ENCODE peak calls at places on chromosomes 7 and 10, in six cellular contexts. Q is astrocyte of the spinal cord, A is endothelial cell, C is nephron progenitor cell, M is GM10248, E is neural crest cell. L is an unnamed sample.

GRCh38 chr7:124276005-124276606 is 243.2 kb upstream of the TMEM229A start:
- DNase-seq in C (peak), A (peak), M (peak), Q (no peak), E (peak), L (no peak)

GRCh38 chr10:6014241-6014761 is 37.0 kb upstream of the IL15RA start:
- DNase-seq in Q (peak), A (peak), M (peak), E (peak), C (peak), L (peak)

GRCh38 chr10:103648951-103649532 is 155.5 kb downstream of the NEURL1 start:
- DNase-seq in M (no peak), A (no peak), C (no peak), E (no peak), Q (peak), L (no peak)

GRCh38 chr7:111384065-111384891 is 178.0 kb downstream of the IMMP2L start:
- DNase-seq in C (no peak), Q (no peak), E (no peak), M (no peak), A (no peak), L (no peak)

GRCh38 chr7:30433082-30433481 is 45.5 kb downstream of the NOD1 start:
- DNase-seq in A (no peak), M (no peak), Q (peak), C (no peak), E (no peak), L (no peak)

GRCh38 chr10:80924063-80924952 is 386.6 kb downstream of the SH2D4B start:
- DNase-seq in C (peak), A (peak), E (peak), Q (peak), M (no peak), L (no peak)

GRCh38 chr7:105218215-105218614 is 170.5 kb downstream of the SRPK2 start:
- DNase-seq in A (no peak), Q (no peak), E (no peak), M (no peak), C (no peak), L (no peak)

GRCh38 chr7:86130268-86130667 is 513.4 kb upstream of the GRM3 start:
- DNase-seq in E (no peak), C (no peak), Q (no peak), A (no peak), M (no peak), L (no peak)

GRCh38 chr10:64365663-64366062 is 844.5 kb downstream of the REEP3 start:
- DNase-seq in Q (no peak), E (no peak), M (no peak), C (no peak), A (no peak), L (no peak)

GRCh38 chr7:17638727-17639126 is 301.6 kb downstream of the SNX13 start:
- DNase-seq in A (no peak), C (no peak), E (no peak), M (no peak), Q (no peak), L (no peak)

GRCh38 chr10:114472874-114473248 is 68.6 kb upstream of the AFAP1L2 start:
- DNase-seq in E (no peak), A (no peak), M (no peak), C (no peak), Q (no peak), L (no peak)

GRCh38 chr7:154677454-154677853 is 325.5 kb downstream of the PAXIP1 start:
- DNase-seq in E (no peak), C (no peak), Q (no peak), A (no peak), M (no peak), L (no peak)
- TF ChIP-seq CTCF in E (no peak), C (no peak), Q (no peak), A (no peak), M (no peak), L (no peak)

GRCh38 chr7:1218541-1219165 is 14.0 kb upstream of the UNCX start:
- DNase-seq in Q (no peak), E (no peak), C (no peak), M (no peak), A (no peak), L (no peak)

GRCh38 chr7:1223196-1224092 is 9.2 kb upstream of the UNCX start:
- DNase-seq in A (no peak), C (no peak), M (no peak), Q (no peak), E (no peak), L (no peak)

GRCh38 chr7:1220958-1221745 is 11.5 kb upstream of the UNCX start:
- DNase-seq in E (no peak), M (no peak), Q (no peak), A (no peak), C (no peak), L (no peak)

GRCh38 chr7:1220000-1220726 is 12.5 kb upstream of the UNCX start:
- DNase-seq in C (no peak), E (no peak), M (no peak), Q (no peak), A (no peak), L (no peak)

DNA sequence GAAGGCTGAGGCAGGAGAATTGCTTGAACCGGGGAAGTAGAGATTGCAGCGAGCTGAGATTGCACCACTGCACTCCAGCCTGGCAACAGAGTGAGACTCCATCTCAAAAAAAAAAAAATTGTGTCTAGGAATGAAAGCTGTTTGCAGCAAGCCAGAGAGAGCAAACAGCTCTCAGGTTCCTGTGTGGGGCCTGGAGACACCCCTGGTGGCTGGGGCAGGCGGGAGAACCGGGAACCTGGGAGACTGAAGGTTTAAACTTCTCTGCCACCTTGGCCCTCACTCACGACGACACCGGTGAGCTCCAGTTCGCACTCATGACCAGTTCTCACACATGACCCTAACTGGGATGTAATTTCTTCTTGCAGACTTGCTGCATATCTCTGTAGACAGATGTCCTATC is 13.2 kb upstream of the UNCX start:
- DNase-seq in E (no peak), M (no peak), C (no peak), Q (no peak), A (no peak), L (no peak)
- TF ChIP-seq CTCF in E (no peak), M (no peak), C (no peak), Q (no peak), A (no peak), L (no peak)

DNA sequence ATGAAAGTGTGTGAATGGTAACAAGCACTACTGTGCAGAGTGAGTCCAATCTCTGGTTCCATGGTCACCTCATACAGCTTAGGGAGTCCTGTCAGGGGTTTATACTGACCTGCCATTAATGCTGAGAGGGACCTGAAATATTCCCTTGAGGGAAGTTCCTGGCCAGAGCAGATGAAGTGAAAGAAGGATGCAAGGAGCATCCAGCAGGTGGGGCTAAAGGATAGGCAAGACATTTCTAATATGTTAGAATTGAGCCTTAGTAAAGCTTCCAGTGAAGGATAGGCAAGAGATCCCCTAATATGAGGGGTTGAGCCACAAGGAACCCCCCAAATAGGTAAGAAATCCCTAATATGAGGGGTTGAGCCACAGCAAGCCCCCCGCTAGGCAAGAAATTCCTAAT is 25.5 kb upstream of the FAM221A start:
- DNase-seq in A (no peak), E (no peak), M (no peak), C (peak), Q (no peak), L (no peak)
- TF ChIP-seq CTCF in A (no peak), E (peak), M (no peak), C (peak), Q (peak), L (no peak)

DNA sequence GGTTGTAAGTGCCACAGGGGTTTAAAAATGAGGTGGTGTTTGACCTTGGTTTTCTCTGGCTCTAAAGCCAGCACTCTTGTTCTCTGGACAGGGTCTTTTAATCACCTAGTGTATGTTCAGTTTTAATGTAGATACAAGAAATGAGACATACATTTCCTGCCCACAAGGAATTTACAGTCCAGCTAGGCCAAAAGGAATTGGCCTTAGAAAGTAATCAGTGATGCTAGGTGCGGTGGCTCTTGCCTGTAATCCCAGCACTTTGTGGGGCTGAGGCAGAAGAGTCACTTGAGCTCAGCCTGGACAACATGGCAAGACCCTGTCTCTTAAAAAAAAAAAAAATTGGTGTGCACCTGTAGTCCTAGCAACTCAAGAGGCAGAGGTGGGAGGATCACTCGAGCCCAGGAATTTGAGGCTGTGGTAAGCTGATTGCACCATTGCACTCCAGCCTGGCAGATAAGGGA is 100.2 kb downstream of the LRMDA start:
- DNase-seq in M (no peak), C (no peak), E (no peak), A (no peak), Q (peak), L (no peak)
- TF ChIP-seq CTCF in M (no peak), C (no peak), E (no peak), A (no peak), Q (no peak), L (no peak)

L was measured in GM13976.